ENCODE peak calls at places on chromosomes 5 and 9, in four cellular contexts. T is tibial nerve, J is BE2C, C is IMR-90. E is an unnamed sample.

GRCh38 chr5:78647838-78648358 is 674 bp downstream of the LHFPL2 start:
- DNase-seq in T (peak), J (peak), C (peak), E (peak)

GRCh38 chr5:32916648-32917047 is 205.5 kb downstream of the NPR3 start:
- DNase-seq in T (no peak), J (no peak), C (peak), E (peak)

GRCh38 chr5:127549551-127549950 is 32.1 kb downstream of the PRRC1 start:
- DNase-seq in T (no peak), J (peak), C (no peak), E (peak)

GRCh38 chr5:57889558-57889957 is 406.9 kb upstream of the ACTBL2 start:
- DNase-seq in T (no peak), J (no peak), C (peak), E (peak)

GRCh38 chr5:78345485-78345884 is 14.9 kb upstream of the SCAMP1 start:
- DNase-seq in T (no peak), J (no peak), C (peak), E (no peak)

GRCh38 chr9:2170737-2171136 is 155.6 kb downstream of the SMARCA2 start:
- DNase-seq in T (no peak), J (no peak), C (no peak), E (no peak)

GRCh38 chr9:90165281-90165680 is 477.3 kb downstream of the DIRAS2 start:
- DNase-seq in T (no peak), J (no peak), C (no peak), E (no peak)

GRCh38 chr9:120856700-120857099 is 14.0 kb upstream of the PSMD5 start:
- DNase-seq in T (no peak), J (no peak), C (no peak), E (no peak)

GRCh38 chr9:33778700-33779351 is 16.5 kb upstream of the PRSS3 start:
- DNase-seq in T (peak), J (peak), C (peak), E (peak)

GRCh38 chr9:126724226-126724625 is 80.6 kb upstream of the ZBTB43 start:
- DNase-seq in T (no peak), J (no peak), C (no peak), E (no peak)

GRCh38 chr5:57805170-57805569 is 322.6 kb upstream of the ACTBL2 start:
- DNase-seq in T (no peak), J (no peak), C (no peak), E (no peak)

GRCh38 chr5:111853748-111854147 is 96.8 kb upstream of the NREP start:
- DNase-seq in T (no peak), J (no peak), C (peak), E (peak)

GRCh38 chr5:172727551-172727950 is 43.4 kb downstream of the DUSP1 start:
- DNase-seq in T (no peak), J (no peak), C (no peak), E (no peak)

GRCh38 chr5:125612356-125613149 is 810.7 kb upstream of the GRAMD2B start:
- DNase-seq in T (no peak), J (peak), C (no peak), E (no peak)

GRCh38 chr5:2190549-2190948 is 307.8 kb upstream of the IRX4 start:
- DNase-seq in T (no peak), J (no peak), C (no peak), E (no peak)

GRCh38 chr5:38167562-38167996 is 90.8 kb upstream of the EGFLAM start:
- DNase-seq in T (no peak), J (peak), C (no peak), E (no peak)

GRCh38 chr5:5340206-5340729 is 82.2 kb upstream of the ICE1 start:
- DNase-seq in T (peak), J (peak), C (peak), E (peak)

GRCh38 chr5:156020650-156021049 is 306.3 kb upstream of the SGCD start:
- DNase-seq in T (no peak), J (no peak), C (no peak), E (peak)

GRCh38 chr9:22405869-22406659 is 40.6 kb upstream of the DMRTA1 start:
- DNase-seq in T (no peak), J (no peak), C (no peak), E (no peak)

GRCh38 chr5:97388794-97389193 is 205.7 kb upstream of the RIOK2 start:
- DNase-seq in T (no peak), J (no peak), C (peak), E (no peak)

GRCh38 chr9:129587487-129588262 is 33.2 kb downstream of the C9orf50 start:
- DNase-seq in T (no peak), J (no peak), C (peak), E (peak)

GRCh38 chr5:172508471-172509404 is 54.4 kb upstream of the SH3PXD2B start:
- DNase-seq in T (peak), J (no peak), C (no peak), E (no peak)

GRCh38 chr5:16787278-16787677 is 148.8 kb downstream of the MYO10 start:
- DNase-seq in T (no peak), J (no peak), C (no peak), E (no peak)

GRCh38 chr5:89769975-89770374 is 639.6 kb downstream of the CETN3 start:
- DNase-seq in T (no peak), J (no peak), C (peak), E (peak)

GRCh38 chr5:122229551-122229950 is 82.5 kb upstream of the SNCAIP start:
- DNase-seq in T (no peak), J (no peak), C (no peak), E (no peak)

GRCh38 chr9:95506692-95507455 is 9.9 kb downstream of the PTCH1 start:
- DNase-seq in T (no peak), J (peak), C (peak), E (peak)

GRCh38 chr9:91751922-91752321 is 198.1 kb downstream of the ROR2 start:
- DNase-seq in T (no peak), J (no peak), C (peak), E (peak)

GRCh38 chr9:19074836-19075235 is 25.6 kb downstream of the RRAGA start:
- DNase-seq in T (no peak), J (no peak), C (peak), E (no peak)

GRCh38 chr5:81506378-81506777 is 112.4 kb upstream of the ACOT12 start:
- DNase-seq in T (no peak), J (no peak), C (no peak), E (no peak)

GRCh38 chr5:143014017-143014651 is 244.0 kb downstream of the ARHGAP26 start:
- DNase-seq in T (no peak), J (peak), C (no peak), E (peak)

GRCh38 chr9:107261106-107261505 is 22.0 kb upstream of the RAD23B start:
- DNase-seq in T (no peak), J (no peak), C (no peak), E (no peak)

GRCh38 chr5:68423154-68423811 is 207.7 kb downstream of the PIK3R1 start:
- DNase-seq in T (no peak), J (no peak), C (no peak), E (peak)

GRCh38 chr5:132674671-132675506 is 1.1 kb downstream of the IL4 start:
- DNase-seq in T (no peak), J (no peak), C (peak), E (peak)

GRCh38 chr5:114208120-114208519 is 153.8 kb upstream of the KCNN2 start:
- DNase-seq in T (no peak), J (no peak), C (no peak), E (no peak)

GRCh38 chr5:150021491-150022162 is 21.1 kb downstream of the HMGXB3 start:
- DNase-seq in T (no peak), J (no peak), C (peak), E (no peak)

GRCh38 chr5:34411470-34412346 is 244.4 kb upstream of the RAI14 start:
- DNase-seq in T (no peak), J (no peak), C (peak), E (peak)
- H3K4me3 ChIP-seq in T (no peak), J (no peak), C (no peak), E (no peak)

GRCh38 chr9:86487222-86487841 is 133.1 kb upstream of the TUT7 start:
- DNase-seq in T (no peak), J (no peak), C (peak), E (peak)
- TF ChIP-seq CTCF in T (peak), J (peak), C (peak), E (peak)

GRCh38 chr5:139651502-139651862 is 3.3 kb downstream of the CXXC5 start:
- DNase-seq in T (no peak), J (no peak), C (no peak), E (no peak)

GRCh38 chr5:139652788-139653241 is 4.7 kb downstream of the CXXC5 start:
- DNase-seq in T (no peak), J (no peak), C (no peak), E (peak)

GRCh38 chr5:139650689-139651501 is 2.7 kb downstream of the CXXC5 start:
- DNase-seq in T (peak), J (peak), C (no peak), E (peak)

GRCh38 chr5:139653616-139654015 is 5.5 kb downstream of the CXXC5 start:
- DNase-seq in T (no peak), J (no peak), C (no peak), E (no peak)

DNA sequence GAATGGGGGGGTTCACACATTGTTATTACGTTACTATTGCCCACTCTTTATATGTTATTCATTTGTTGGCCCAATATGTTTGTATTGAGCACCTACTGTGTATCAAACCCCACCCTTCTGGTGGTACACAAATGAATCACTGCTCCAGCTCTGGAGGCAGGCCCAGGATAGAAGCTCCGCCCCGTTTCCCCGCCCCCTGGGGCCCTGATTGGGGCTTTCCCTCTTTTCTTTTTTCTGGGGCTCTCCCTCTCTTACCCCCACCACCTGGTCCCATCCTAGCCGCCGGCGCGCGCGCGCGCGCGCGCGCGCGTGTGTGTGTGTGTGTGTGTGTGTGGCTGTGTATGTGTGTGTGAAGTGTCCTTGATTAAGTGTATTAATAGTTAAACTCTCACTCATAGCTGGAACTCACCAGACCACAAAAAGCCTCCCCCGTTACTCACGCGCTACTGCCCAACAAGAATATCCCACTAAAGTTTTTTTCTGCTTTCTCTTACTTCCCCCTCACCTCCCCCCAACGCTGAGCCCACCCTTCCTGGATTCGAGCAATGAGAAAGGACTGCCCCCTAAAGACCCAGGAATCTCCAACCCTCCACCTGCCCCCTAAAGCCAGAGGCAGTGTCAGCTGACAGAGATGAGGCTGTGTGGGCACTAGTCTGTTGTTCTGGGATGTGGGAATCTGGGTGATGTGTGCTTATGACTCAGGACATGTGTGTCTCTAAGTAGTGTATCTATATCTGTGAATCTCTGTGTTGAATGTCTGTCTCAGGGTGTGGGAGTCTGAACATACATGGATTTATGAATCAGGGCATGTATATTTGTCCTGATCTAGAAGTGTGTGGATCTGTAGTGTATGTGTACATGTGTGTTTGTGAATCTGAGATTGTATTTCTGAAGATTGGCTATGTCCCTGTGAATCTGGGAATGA is 4.0 kb downstream of the CXXC5 start:
- DNase-seq in T (peak), J (peak), C (peak), E (peak)
- H3K4me3 ChIP-seq in T (peak), J (peak), C (peak), E (peak)

DNA sequence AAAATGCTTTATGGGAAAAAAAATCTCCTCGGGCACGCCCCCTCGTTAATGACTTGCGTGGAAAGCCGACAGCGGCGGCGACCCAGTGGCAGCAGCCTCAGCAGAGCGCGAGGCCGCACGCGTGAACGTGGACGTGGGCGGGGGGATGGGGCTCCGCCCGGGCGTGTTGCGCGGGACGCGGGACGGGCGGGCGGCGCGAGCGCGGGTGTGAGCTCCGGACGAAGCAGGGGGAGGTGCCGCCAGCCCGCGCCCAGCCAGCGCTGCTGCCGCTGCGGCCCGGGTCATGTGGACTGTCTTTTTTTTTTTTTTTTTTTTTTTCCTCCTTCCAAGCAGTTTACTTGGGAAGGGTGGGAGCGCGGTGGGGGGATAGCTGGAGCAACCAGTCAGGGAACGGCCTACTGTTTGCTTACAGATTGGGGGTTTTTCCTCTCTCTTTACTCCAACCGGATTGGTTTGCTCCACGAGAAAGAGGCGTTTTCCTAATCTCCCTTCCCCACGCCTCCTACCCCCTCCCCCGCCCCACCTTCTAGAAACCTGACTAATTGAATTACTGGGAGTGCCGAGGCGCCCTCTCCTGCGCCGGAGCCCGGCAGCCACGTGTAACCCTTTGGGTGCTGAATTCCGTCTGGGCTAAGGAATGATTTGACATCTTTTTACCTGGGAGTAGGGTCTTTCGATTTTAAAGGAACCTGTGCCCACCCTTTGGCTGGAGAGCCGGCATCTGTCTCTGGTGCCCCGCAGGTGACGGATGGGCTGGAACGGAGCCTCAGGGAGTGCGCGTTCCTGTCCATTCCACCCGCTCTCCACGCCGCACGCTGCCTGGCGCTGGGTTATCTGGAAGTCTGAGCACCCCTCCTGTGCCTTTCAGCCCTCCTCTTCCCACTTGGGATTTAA is 1.7 kb upstream of the EFNA5 start:
- DNase-seq in T (peak), J (peak), C (peak), E (peak)
- TF ChIP-seq CTCF in T (no peak), J (no peak), C (no peak), E (no peak)

E was measured in fibroblast of villous mesenchyme.